ENCODE peak calls at places on chromosome 22, in nine cellular contexts. One of them, this sample, is unnamed.

GRCh38 chr22:40635008-40635939 is 1.2 kb downstream of the MRTFA start:
- DNase-seq in CD4-positive, alpha-beta T cell: no peak
- DNase-seq in nephron progenitor cell: no peak
- DNase-seq in IMR-90: peak
- DNase-seq in fibroblast of mammary gland: no peak
- DNase-seq in tibial nerve: peak
- DNase-seq in right lobe of liver: no peak
- DNase-seq in fibroblast of pulmonary artery: peak
- DNase-seq in esophagus squamous epithelium: no peak
- DNase-seq in this sample: peak

GRCh38 chr22:41290262-41291221 is 4.6 kb upstream of the RANGAP1 start:
- DNase-seq in CD4-positive, alpha-beta T cell: no peak
- DNase-seq in nephron progenitor cell: peak
- DNase-seq in IMR-90: peak
- DNase-seq in fibroblast of mammary gland: peak
- DNase-seq in tibial nerve: peak
- DNase-seq in right lobe of liver: no peak
- DNase-seq in fibroblast of pulmonary artery: peak
- DNase-seq in esophagus squamous epithelium: no peak
- DNase-seq in this sample: no peak

GRCh38 chr22:32958021-32958420 is 100.2 kb downstream of the SYN3 start:
- DNase-seq in CD4-positive, alpha-beta T cell: no peak
- DNase-seq in nephron progenitor cell: no peak
- DNase-seq in IMR-90: no peak
- DNase-seq in fibroblast of mammary gland: no peak
- DNase-seq in tibial nerve: no peak
- DNase-seq in right lobe of liver: no peak
- DNase-seq in fibroblast of pulmonary artery: peak
- DNase-seq in esophagus squamous epithelium: no peak
- DNase-seq in this sample: no peak

GRCh38 chr22:42316988-42317387 is 46.5 kb upstream of the TCF20 start:
- DNase-seq in CD4-positive, alpha-beta T cell: peak
- DNase-seq in nephron progenitor cell: no peak
- DNase-seq in IMR-90: no peak
- DNase-seq in fibroblast of mammary gland: peak
- DNase-seq in tibial nerve: peak
- DNase-seq in right lobe of liver: no peak
- DNase-seq in fibroblast of pulmonary artery: peak
- DNase-seq in esophagus squamous epithelium: no peak
- DNase-seq in this sample: no peak

GRCh38 chr22:39135092-39135896 is 17.2 kb downstream of the CBX7 start:
- DNase-seq in CD4-positive, alpha-beta T cell: peak
- DNase-seq in nephron progenitor cell: peak
- DNase-seq in IMR-90: no peak
- DNase-seq in fibroblast of mammary gland: no peak
- DNase-seq in tibial nerve: no peak
- DNase-seq in right lobe of liver: no peak
- DNase-seq in fibroblast of pulmonary artery: peak
- DNase-seq in esophagus squamous epithelium: no peak
- DNase-seq in this sample: peak

GRCh38 chr22:28024422-28024888 is 105.4 kb upstream of the PITPNB start:
- DNase-seq in CD4-positive, alpha-beta T cell: no peak
- DNase-seq in nephron progenitor cell: no peak
- DNase-seq in IMR-90: no peak
- DNase-seq in fibroblast of mammary gland: no peak
- DNase-seq in tibial nerve: no peak
- DNase-seq in right lobe of liver: no peak
- DNase-seq in fibroblast of pulmonary artery: no peak
- DNase-seq in esophagus squamous epithelium: no peak
- DNase-seq in this sample: no peak

GRCh38 chr22:33832558-33833151 is 87.6 kb downstream of the LARGE1 start:
- DNase-seq in CD4-positive, alpha-beta T cell: no peak
- DNase-seq in nephron progenitor cell: no peak
- DNase-seq in IMR-90: no peak
- DNase-seq in fibroblast of mammary gland: no peak
- DNase-seq in tibial nerve: no peak
- DNase-seq in right lobe of liver: peak
- DNase-seq in fibroblast of pulmonary artery: no peak
- DNase-seq in esophagus squamous epithelium: no peak
- DNase-seq in this sample: no peak

GRCh38 chr22:24157783-24158170 is 23.5 kb upstream of the SUSD2 start:
- DNase-seq in CD4-positive, alpha-beta T cell: no peak
- DNase-seq in nephron progenitor cell: no peak
- DNase-seq in IMR-90: no peak
- DNase-seq in fibroblast of mammary gland: peak
- DNase-seq in tibial nerve: no peak
- DNase-seq in right lobe of liver: no peak
- DNase-seq in fibroblast of pulmonary artery: no peak
- DNase-seq in esophagus squamous epithelium: no peak
- DNase-seq in this sample: no peak

GRCh38 chr22:31623634-31624312 is 38.2 kb downstream of the PISD start:
- DNase-seq in CD4-positive, alpha-beta T cell: no peak
- DNase-seq in nephron progenitor cell: no peak
- DNase-seq in IMR-90: no peak
- DNase-seq in fibroblast of mammary gland: no peak
- DNase-seq in tibial nerve: no peak
- DNase-seq in right lobe of liver: no peak
- DNase-seq in fibroblast of pulmonary artery: no peak
- DNase-seq in esophagus squamous epithelium: no peak
- DNase-seq in this sample: no peak

GRCh38 chr22:31626427-31627150 is 35.4 kb downstream of the PISD start:
- DNase-seq in CD4-positive, alpha-beta T cell: no peak
- DNase-seq in nephron progenitor cell: no peak
- DNase-seq in IMR-90: no peak
- DNase-seq in fibroblast of mammary gland: no peak
- DNase-seq in tibial nerve: no peak
- DNase-seq in right lobe of liver: no peak
- DNase-seq in fibroblast of pulmonary artery: peak
- DNase-seq in esophagus squamous epithelium: no peak
- DNase-seq in this sample: no peak

GRCh38 chr22:31625257-31625640 is 36.8 kb downstream of the PISD start:
- DNase-seq in CD4-positive, alpha-beta T cell: no peak
- DNase-seq in nephron progenitor cell: no peak
- DNase-seq in IMR-90: no peak
- DNase-seq in fibroblast of mammary gland: no peak
- DNase-seq in tibial nerve: no peak
- DNase-seq in right lobe of liver: no peak
- DNase-seq in fibroblast of pulmonary artery: no peak
- DNase-seq in esophagus squamous epithelium: no peak
- DNase-seq in this sample: no peak

GRCh38 chr22:31627223-31627731 is 34.7 kb downstream of the PISD start:
- DNase-seq in CD4-positive, alpha-beta T cell: no peak
- DNase-seq in nephron progenitor cell: no peak
- DNase-seq in IMR-90: no peak
- DNase-seq in fibroblast of mammary gland: no peak
- DNase-seq in tibial nerve: no peak
- DNase-seq in right lobe of liver: no peak
- DNase-seq in fibroblast of pulmonary artery: no peak
- DNase-seq in esophagus squamous epithelium: no peak
- DNase-seq in this sample: no peak

DNA sequence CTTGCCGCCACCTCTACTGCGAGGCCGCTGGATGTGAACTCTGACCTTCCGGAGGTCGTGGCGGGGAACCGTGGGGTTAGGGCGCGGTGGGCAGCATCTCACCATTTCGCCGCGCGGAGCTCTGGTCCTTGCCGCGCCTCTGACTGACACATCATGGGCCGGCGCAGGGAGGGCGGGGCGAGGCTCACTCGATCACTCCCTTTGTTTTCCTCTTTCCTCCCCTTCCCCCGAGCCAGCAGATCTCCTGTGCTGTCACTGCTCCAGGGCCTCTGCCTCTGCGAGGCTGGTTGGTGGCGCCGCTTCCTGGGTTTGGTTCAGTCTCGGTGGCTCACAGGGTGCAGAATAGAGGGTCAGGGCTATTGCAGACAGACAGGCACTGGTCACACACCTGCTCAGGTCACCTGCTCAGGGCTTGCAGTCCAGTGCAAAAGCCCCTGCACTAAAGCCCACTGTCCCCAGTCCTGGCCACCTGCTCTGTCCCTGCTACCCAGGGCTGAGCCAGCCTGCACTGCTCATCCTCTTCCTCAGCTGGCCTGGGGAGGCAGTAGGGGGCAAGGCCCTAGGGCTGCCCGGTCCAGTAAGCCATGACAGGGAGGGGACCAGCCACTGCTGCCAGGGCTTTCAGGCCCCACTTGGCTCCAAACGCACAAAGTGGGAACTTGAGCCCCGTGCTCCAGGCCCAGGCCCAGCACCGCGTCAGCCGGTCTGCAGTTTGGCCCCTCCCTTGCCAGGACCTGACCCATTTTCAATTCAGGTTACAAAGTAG is 36.2 kb downstream of the PISD start:
- DNase-seq in CD4-positive, alpha-beta T cell: no peak
- DNase-seq in nephron progenitor cell: peak
- DNase-seq in IMR-90: peak
- DNase-seq in fibroblast of mammary gland: peak
- DNase-seq in tibial nerve: peak
- DNase-seq in right lobe of liver: no peak
- DNase-seq in fibroblast of pulmonary artery: peak
- DNase-seq in esophagus squamous epithelium: no peak
- DNase-seq in this sample: no peak
- TF ChIP-seq CTCF in CD4-positive, alpha-beta T cell: no peak
- TF ChIP-seq CTCF in nephron progenitor cell: no peak
- TF ChIP-seq CTCF in IMR-90: no peak
- TF ChIP-seq CTCF in fibroblast of mammary gland: no peak
- TF ChIP-seq CTCF in tibial nerve: no peak
- TF ChIP-seq CTCF in right lobe of liver: no peak
- TF ChIP-seq CTCF in fibroblast of pulmonary artery: no peak
- TF ChIP-seq CTCF in esophagus squamous epithelium: no peak
- TF ChIP-seq CTCF in this sample: no peak

GRCh38 chr22:43941449-43941848 is 13.8 kb upstream of the SAMM50 start:
- DNase-seq in CD4-positive, alpha-beta T cell: no peak
- DNase-seq in nephron progenitor cell: no peak
- DNase-seq in IMR-90: no peak
- DNase-seq in fibroblast of mammary gland: no peak
- DNase-seq in tibial nerve: no peak
- DNase-seq in right lobe of liver: no peak
- DNase-seq in fibroblast of pulmonary artery: no peak
- DNase-seq in esophagus squamous epithelium: no peak
- DNase-seq in this sample: no peak

GRCh38 chr22:43945632-43946390 is 9.4 kb upstream of the SAMM50 start:
- DNase-seq in CD4-positive, alpha-beta T cell: peak
- DNase-seq in nephron progenitor cell: peak
- DNase-seq in IMR-90: peak
- DNase-seq in fibroblast of mammary gland: peak
- DNase-seq in tibial nerve: peak
- DNase-seq in right lobe of liver: peak
- DNase-seq in fibroblast of pulmonary artery: peak
- DNase-seq in esophagus squamous epithelium: no peak
- DNase-seq in this sample: peak

GRCh38 chr22:43948836-43949235 is 6.4 kb upstream of the SAMM50 start:
- DNase-seq in CD4-positive, alpha-beta T cell: no peak
- DNase-seq in nephron progenitor cell: no peak
- DNase-seq in IMR-90: no peak
- DNase-seq in fibroblast of mammary gland: no peak
- DNase-seq in tibial nerve: no peak
- DNase-seq in right lobe of liver: no peak
- DNase-seq in fibroblast of pulmonary artery: no peak
- DNase-seq in esophagus squamous epithelium: no peak
- DNase-seq in this sample: peak

GRCh38 chr22:43944670-43945430 is 10.4 kb upstream of the SAMM50 start:
- DNase-seq in CD4-positive, alpha-beta T cell: no peak
- DNase-seq in nephron progenitor cell: no peak
- DNase-seq in IMR-90: no peak
- DNase-seq in fibroblast of mammary gland: no peak
- DNase-seq in tibial nerve: no peak
- DNase-seq in right lobe of liver: no peak
- DNase-seq in fibroblast of pulmonary artery: no peak
- DNase-seq in esophagus squamous epithelium: no peak
- DNase-seq in this sample: peak

GRCh38 chr22:43946391-43946680 is 8.9 kb upstream of the SAMM50 start:
- DNase-seq in CD4-positive, alpha-beta T cell: no peak
- DNase-seq in nephron progenitor cell: no peak
- DNase-seq in IMR-90: no peak
- DNase-seq in fibroblast of mammary gland: no peak
- DNase-seq in tibial nerve: no peak
- DNase-seq in right lobe of liver: no peak
- DNase-seq in fibroblast of pulmonary artery: peak
- DNase-seq in esophagus squamous epithelium: no peak
- DNase-seq in this sample: peak
- TF ChIP-seq CTCF in CD4-positive, alpha-beta T cell: no peak
- TF ChIP-seq CTCF in nephron progenitor cell: no peak
- TF ChIP-seq CTCF in IMR-90: no peak
- TF ChIP-seq CTCF in fibroblast of mammary gland: no peak
- TF ChIP-seq CTCF in tibial nerve: no peak
- TF ChIP-seq CTCF in right lobe of liver: no peak
- TF ChIP-seq CTCF in fibroblast of pulmonary artery: no peak
- TF ChIP-seq CTCF in esophagus squamous epithelium: no peak
- TF ChIP-seq CTCF in this sample: no peak

DNA sequence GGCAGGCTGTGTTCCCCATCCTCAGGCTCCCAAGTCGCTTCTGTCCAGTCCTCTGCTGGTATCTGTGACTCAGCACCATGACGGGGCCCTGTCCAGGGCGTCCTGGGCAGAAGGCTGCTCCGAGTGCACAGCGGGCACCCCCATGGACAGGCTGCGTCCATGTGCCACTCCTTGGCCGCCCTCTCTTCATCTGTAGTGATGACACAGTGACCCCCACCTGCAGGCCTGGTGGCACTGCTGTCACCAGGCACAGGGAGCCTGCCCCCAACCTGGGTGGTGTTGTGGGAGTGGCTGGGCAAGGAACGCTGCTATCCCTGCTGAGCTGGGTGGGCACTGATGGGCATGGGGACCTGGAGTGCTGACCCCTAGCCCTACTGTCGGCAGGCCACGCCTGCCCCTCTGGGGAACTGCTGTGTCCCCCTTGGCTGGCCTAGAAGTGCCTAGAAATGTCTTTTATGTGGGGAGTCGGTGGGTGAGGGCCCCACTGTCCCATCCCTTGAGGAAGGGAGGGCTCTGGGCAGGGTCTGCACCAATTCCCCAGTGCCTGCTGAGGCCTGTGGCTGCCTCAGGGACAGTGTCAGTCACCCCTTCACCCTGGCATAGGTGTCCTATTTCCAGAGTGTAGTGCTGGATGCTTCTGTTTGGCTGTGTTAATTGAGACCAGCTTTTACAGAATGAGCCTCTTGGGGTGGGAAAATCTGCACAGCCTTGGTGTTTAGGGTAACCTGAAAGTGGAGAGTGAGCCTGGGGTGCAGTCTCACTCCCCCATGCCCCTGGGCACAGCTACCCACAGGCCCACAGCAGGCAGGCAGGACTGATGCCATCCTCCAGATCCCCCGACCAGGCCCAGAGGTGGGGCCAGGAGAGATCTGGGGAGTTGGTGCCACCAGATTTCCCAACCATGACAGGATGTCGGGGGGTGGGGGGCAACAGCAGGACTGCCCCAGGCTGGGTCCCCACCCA is 34.5 kb downstream of the RTN4R start:
- DNase-seq in CD4-positive, alpha-beta T cell: no peak
- DNase-seq in nephron progenitor cell: no peak
- DNase-seq in IMR-90: no peak
- DNase-seq in fibroblast of mammary gland: no peak
- DNase-seq in tibial nerve: no peak
- DNase-seq in right lobe of liver: no peak
- DNase-seq in fibroblast of pulmonary artery: no peak
- DNase-seq in esophagus squamous epithelium: no peak
- DNase-seq in this sample: no peak
- TF ChIP-seq CTCF in CD4-positive, alpha-beta T cell: no peak
- TF ChIP-seq CTCF in nephron progenitor cell: no peak
- TF ChIP-seq CTCF in IMR-90: no peak
- TF ChIP-seq CTCF in fibroblast of mammary gland: no peak
- TF ChIP-seq CTCF in tibial nerve: no peak
- TF ChIP-seq CTCF in right lobe of liver: no peak
- TF ChIP-seq CTCF in fibroblast of pulmonary artery: no peak
- TF ChIP-seq CTCF in esophagus squamous epithelium: no peak
- TF ChIP-seq CTCF in this sample: no peak

DNA sequence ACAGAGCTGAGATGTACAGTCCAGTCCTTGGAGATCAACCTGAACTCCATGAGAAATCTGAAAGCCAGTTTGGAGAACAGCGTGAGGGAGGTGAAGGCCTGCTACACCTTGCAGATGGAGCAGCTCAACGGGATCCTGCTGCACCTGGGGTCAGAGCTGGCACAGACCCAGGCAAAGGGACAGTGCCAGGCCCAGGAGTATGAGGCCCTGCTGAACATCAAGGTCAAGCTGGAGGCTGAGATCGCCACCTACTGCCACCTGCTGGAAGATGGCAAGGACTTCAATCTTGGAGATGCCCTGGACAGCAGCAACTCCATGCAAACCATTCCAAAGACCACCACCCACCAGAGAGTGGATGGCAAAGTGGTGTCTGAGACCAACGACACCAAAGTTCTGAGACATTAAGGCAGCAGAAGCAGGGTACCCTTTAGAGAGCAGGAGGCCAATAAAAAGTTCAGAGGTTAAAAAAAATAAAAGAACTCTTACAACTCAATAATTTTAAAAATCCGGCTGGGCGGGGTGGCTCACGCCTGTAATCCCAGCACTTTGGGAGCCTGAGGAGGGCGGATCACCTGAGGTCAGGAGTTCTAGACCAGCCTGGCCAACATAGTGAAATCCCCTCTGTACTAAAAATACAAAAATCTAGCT is 69.9 kb upstream of the RTL6 start:
- DNase-seq in CD4-positive, alpha-beta T cell: peak
- DNase-seq in nephron progenitor cell: peak
- DNase-seq in IMR-90: peak
- DNase-seq in fibroblast of mammary gland: peak
- DNase-seq in tibial nerve: no peak
- DNase-seq in right lobe of liver: no peak
- DNase-seq in fibroblast of pulmonary artery: peak
- DNase-seq in esophagus squamous epithelium: no peak
- DNase-seq in this sample: no peak
- TF ChIP-seq CTCF in CD4-positive, alpha-beta T cell: peak
- TF ChIP-seq CTCF in nephron progenitor cell: peak
- TF ChIP-seq CTCF in IMR-90: peak
- TF ChIP-seq CTCF in fibroblast of mammary gland: peak
- TF ChIP-seq CTCF in tibial nerve: no peak
- TF ChIP-seq CTCF in right lobe of liver: peak
- TF ChIP-seq CTCF in fibroblast of pulmonary artery: peak
- TF ChIP-seq CTCF in esophagus squamous epithelium: peak
- TF ChIP-seq CTCF in this sample: peak